ENCODE peak calls at places on chromosomes 3 and 15, in four cellular contexts. W is SK-N-SH, A is K562, I is H1. L is an unnamed sample.

GRCh38 chr15:48992096-48992495 is 28.4 kb upstream of the SHC4 start:
- DNase-seq in W (no peak), A (no peak), I (no peak), L (no peak)

GRCh38 chr15:74994236-74994635 is 1.1 kb upstream of the SCAMP5 start:
- DNase-seq in W (no peak), A (no peak), I (no peak), L (no peak)

GRCh38 chr15:31296304-31297220 is 30.1 kb upstream of the KLF13 start:
- DNase-seq in W (peak), A (no peak), I (no peak), L (no peak)

GRCh38 chr15:61794881-61795280 is 265.4 kb downstream of the VPS13C start:
- DNase-seq in W (no peak), A (no peak), I (no peak), L (no peak)

GRCh38 chr3:129051776-129052400 is 8.7 kb upstream of the GP9 start:
- DNase-seq in W (no peak), A (no peak), I (no peak), L (no peak)

GRCh38 chr15:69535101-69535638 is 82.6 kb downstream of the RPLP1 start:
- DNase-seq in W (no peak), A (no peak), I (no peak), L (no peak)

GRCh38 chr3:13718437-13718836 is 161.4 kb downstream of the WNT7A start:
- DNase-seq in W (peak), A (peak), I (no peak), L (no peak)

GRCh38 chr3:102136183-102136582 is 286.9 kb downstream of the NFKBIZ start:
- DNase-seq in W (no peak), A (no peak), I (no peak), L (no peak)

GRCh38 chr15:90482124-90483011 is 47.4 kb upstream of the CRTC3 start:
- DNase-seq in W (peak), A (peak), I (no peak), L (no peak)

DNA sequence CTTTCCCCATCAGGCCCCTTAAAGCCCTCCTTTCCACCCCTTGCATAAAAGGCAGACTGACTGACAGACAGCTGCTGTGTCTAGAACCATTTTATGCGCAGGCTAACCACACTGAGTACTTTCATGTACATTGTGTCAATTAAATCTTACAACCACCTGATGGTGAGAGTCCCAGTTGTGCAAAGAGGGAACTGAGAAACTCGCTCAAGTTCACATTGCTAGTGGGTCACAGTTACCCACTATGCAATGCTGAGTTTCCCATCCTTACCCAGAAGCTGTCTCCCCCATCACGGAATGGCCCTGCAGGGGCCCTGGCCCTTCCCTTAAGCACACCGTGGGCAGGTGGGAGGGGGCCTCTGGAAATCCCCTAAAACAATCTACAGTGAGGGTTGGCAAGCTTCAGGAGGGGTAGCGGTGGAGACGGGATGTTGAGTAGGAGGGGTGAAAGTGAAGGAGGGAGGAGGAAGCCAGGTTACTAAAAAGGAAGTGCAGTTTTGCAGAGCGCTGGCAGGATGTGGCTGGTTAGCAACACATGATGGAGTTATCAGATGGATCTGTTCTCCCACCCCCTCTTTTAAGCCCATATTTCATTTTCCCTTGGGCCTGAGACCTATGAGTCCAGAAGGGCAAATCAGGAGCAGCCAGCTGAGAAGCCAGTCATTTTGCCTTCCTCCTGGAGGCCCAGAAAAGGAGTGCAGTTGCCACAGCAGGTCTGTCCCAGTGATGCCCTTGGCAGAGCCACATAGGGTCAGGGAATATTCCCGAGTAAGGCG is 30.0 kb downstream of the STARD5 start:
- DNase-seq in W (peak), A (no peak), I (no peak), L (peak)
- TF ChIP-seq GABPA in W (no peak), A (peak), I (no peak), L (no peak)

GRCh38 chr3:38349684-38350359 is 3.2 kb downstream of the XYLB start:
- DNase-seq in W (no peak), A (no peak), I (no peak), L (no peak)
- TF ChIP-seq POLR2AphosphoS5 in W (no peak), A (no peak), I (no peak), L (no peak)

GRCh38 chr3:160130950-160131349 is 94.3 kb upstream of the C3orf80 start:
- DNase-seq in W (no peak), A (no peak), I (no peak), L (no peak)
- TF ChIP-seq GABPA in W (no peak), A (no peak), I (no peak), L (no peak)

DNA sequence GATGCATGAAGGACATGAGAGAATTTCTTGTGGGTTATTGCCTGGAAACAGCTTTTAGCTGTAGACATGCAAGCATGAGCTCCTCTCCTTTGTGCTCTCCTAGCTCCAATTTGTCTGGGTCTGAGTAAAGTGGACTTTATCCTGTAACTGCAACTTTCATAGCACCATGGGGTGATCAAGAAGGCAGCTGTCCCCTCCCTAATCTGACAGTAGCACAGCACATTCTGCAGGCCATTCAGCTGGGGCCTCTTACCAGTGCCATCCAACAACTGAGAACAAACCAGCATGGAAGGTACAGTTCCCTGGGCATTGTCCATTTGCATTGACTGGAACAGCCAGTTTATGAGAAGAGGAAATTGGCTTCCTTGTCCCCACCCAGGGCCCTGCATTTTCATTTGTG is 7.7 kb upstream of the RAB27A start:
- DNase-seq in W (no peak), A (no peak), I (no peak), L (no peak)
- TF ChIP-seq POLR2AphosphoS5 in W (no peak), A (no peak), I (no peak), L (no peak)

DNA sequence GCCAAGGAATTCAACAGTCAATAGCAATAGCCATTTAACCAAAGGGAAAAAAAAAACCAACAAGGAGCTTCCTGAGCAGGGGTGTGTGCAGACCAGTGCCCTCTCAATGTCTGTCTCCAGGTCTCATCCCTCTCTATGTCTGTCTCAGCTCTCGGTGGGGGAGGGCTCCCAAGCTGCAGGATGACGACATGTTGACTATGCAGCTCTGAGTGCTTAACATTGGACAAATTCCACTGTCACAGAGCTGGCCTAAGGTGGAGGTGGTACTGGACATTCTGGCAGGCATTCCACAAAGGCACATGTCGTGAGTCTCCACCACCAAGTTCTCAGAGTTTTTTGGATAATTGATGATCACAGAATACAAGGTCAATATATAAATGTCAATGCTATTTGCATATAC is 2.0 kb upstream of the CAPN7 start:
- DNase-seq in W (no peak), A (peak), I (no peak), L (no peak)
- TF ChIP-seq GABPA in W (no peak), A (no peak), I (no peak), L (no peak)

GRCh38 chr3:49024449-49024848 is 2.5 kb downstream of the NDUFAF3 start:
- DNase-seq in W (no peak), A (no peak), I (no peak), L (no peak)
- TF ChIP-seq POLR2AphosphoS5 in W (no peak), A (no peak), I (peak), L (no peak)